ENCODE peak calls at places on chromosomes 5 and 9, in five cellular contexts. M, E, G, O and K are unnamed samples.

GRCh38 chr5:68965926-68966325 is 127.9 kb upstream of the SLC30A5 start:
- DNase-seq in E (no peak), O (no peak), M (no peak), G (no peak), K (no peak)

GRCh38 chr9:110990481-110990880 is 47.8 kb downstream of the LPAR1 start:
- DNase-seq in E (no peak), O (no peak), G (no peak), M (no peak), K (no peak)

GRCh38 chr5:169848271-169848670 is 132.0 kb downstream of the INSYN2B start:
- DNase-seq in M (no peak), E (no peak), O (no peak), G (no peak), K (no peak)

GRCh38 chr5:77316871-77317661 is 106.6 kb downstream of the PDE8B start:
- DNase-seq in E (no peak), O (no peak), G (no peak), M (no peak), K (no peak)

GRCh38 chr5:115661156-115661555 is 35.3 kb upstream of the TMED7 start:
- DNase-seq in G (no peak), O (no peak), E (no peak), M (no peak), K (no peak)

GRCh38 chr9:129107651-129108050 is 2.9 kb downstream of the CRAT start:
- DNase-seq in M (no peak), O (no peak), G (no peak), E (no peak), K (no peak)

GRCh38 chr5:6715271-6715670 is 2.0 kb downstream of the TENT4A start:
- DNase-seq in E (no peak), O (no peak), G (no peak), M (no peak), K (no peak)

GRCh38 chr5:13745508-13745907 is 199.0 kb downstream of the DNAH5 start:
- DNase-seq in M (no peak), E (peak; percentile 26), G (no peak), O (no peak), K (peak; percentile 15)

GRCh38 chr5:118326496-118327045 is 661.8 kb downstream of the DTWD2 start:
- DNase-seq in E (no peak), M (no peak), O (no peak), G (no peak), K (no peak)

GRCh38 chr5:137205237-137205636 is 293.9 kb downstream of the SPOCK1 start:
- DNase-seq in E (no peak), O (no peak), M (no peak), G (no peak), K (no peak)

GRCh38 chr9:132942541-132943182 is 1.8 kb downstream of the TSC1 start:
- DNase-seq in G (no peak), O (no peak), E (no peak), M (no peak), K (no peak)

GRCh38 chr9:109013678-109014145 is 413 bp upstream of the CTNNAL1 start:
- DNase-seq in E (no peak), G (no peak), O (no peak), M (no peak), K (no peak)

GRCh38 chr9:124394167-124394566 is 21.1 kb downstream of the PSMB7 start:
- DNase-seq in E (no peak), O (no peak), G (no peak), M (no peak), K (no peak)

GRCh38 chr5:144307726-144308125 is 137.1 kb downstream of the KCTD16 start:
- DNase-seq in O (no peak), E (no peak), G (no peak), M (no peak), K (no peak)

GRCh38 chr5:60497706-60498500 is 202.1 kb downstream of the DEPDC1B start:
- DNase-seq in E (no peak), M (no peak), O (no peak), G (no peak), K (no peak)

GRCh38 chr5:7629559-7629958 is 221.4 kb downstream of the CFAP90 start:
- DNase-seq in G (no peak), O (no peak), E (no peak), M (no peak), K (no peak)

GRCh38 chr5:68074048-68074632 is 141.4 kb upstream of the PIK3R1 start:
- DNase-seq in M (no peak), G (no peak), E (no peak), O (no peak), K (no peak)

GRCh38 chr5:40503438-40503837 is 176.3 kb upstream of the PTGER4 start:
- DNase-seq in G (no peak), M (no peak), E (no peak), O (no peak), K (no peak)

GRCh38 chr5:81650992-81651391 is 99.9 kb downstream of the SSBP2 start:
- DNase-seq in E (no peak), O (no peak), G (no peak), M (no peak), K (no peak)

GRCh38 chr9:135961811-135962695 is 880 bp upstream of the UBAC1 start:
- DNase-seq in G (peak; percentile 55), E (no peak), M (no peak), O (no peak), K (no peak)

GRCh38 chr5:2892601-2893000 is 141.1 kb upstream of the IRX2 start:
- DNase-seq in O (no peak), M (no peak), G (no peak), E (no peak), K (no peak)
- H3K9me3 ChIP-seq in O (no peaks in the 10 kb centered on the region), M (peaks cover 17% of the 10 kb centered on the region), G (no peaks in the 10 kb centered on the region), E (no peaks in the 10 kb centered on the region), K (no peaks in the 10 kb centered on the region)

DNA sequence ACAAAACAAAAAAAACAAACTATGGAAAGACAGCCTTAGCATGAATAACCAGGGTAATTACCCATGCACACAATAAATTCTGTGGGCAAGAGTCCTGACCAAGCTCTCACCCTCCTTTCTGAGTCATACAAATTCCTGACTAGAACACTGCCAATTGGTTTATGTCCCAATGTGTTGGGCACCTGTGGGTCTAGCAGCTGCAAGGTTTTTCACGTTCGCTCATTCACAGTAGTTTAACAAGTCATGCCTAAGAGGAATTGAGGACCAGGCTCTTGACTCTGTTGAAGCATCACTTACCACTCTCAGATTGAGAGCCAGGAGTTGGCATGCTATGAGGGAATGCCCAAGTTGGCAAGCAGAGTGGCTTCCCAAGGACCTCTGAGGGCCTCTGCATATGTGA is 205.5 kb upstream of the SLC24A2 start:
- DNase-seq in M (no peak), O (no peak), G (no peak), E (no peak), K (no peak)
- TF ChIP-seq REST in M (no peak), O (no peak), G (no peak), E (no peak), K (no peak)

GRCh38 chr9:115367321-115367720 is 249.4 kb upstream of the TNC start:
- DNase-seq in O (no peak), G (no peak), M (no peak), E (no peak), K (no peak)
- TF ChIP-seq CTCF in O (no peak), G (no peak), M (no peak), E (no peak), K (no peak)

GRCh38 chr9:11158676-11159075 is 545.9 kb upstream of the PTPRD start:
- DNase-seq in M (no peak), O (no peak), E (no peak), G (no peak), K (no peak)

GRCh38 chr9:11159318-11159862 is 546.6 kb upstream of the PTPRD start:
- DNase-seq in E (no peak), G (no peak), M (no peak), O (no peak), K (no peak)

GRCh38 chr9:11158063-11158462 is 545.3 kb upstream of the PTPRD start:
- DNase-seq in G (no peak), E (no peak), O (no peak), M (no peak), K (no peak)

DNA sequence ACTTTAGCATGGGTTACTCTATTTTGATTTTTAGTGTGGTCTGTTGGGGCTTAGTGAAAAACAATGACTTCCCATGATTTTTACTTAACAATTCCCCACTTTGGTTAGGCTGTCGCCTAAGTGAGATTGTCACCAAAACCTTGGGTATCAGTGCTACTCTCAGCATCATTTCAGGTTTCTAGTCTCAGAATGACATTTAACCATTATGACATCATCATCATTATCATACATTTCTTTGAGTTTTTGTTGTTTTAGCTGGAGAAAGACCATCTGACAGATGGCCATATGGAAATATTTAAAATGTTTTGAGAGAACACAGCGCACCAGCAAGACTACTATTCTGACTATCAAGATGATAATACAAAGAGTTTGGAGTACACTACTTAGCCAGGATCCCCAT is 551.0 kb upstream of the PTPRD start:
- DNase-seq in G (no peak), O (no peak), E (no peak), M (no peak), K (no peak)
- H3K9me3 ChIP-seq in G (no peaks in the 10 kb centered on the region), O (no peaks in the 10 kb centered on the region), E (no peaks in the 10 kb centered on the region), M (peaks cover 35% of the 10 kb centered on the region), K (no peaks in the 10 kb centered on the region)

DNA sequence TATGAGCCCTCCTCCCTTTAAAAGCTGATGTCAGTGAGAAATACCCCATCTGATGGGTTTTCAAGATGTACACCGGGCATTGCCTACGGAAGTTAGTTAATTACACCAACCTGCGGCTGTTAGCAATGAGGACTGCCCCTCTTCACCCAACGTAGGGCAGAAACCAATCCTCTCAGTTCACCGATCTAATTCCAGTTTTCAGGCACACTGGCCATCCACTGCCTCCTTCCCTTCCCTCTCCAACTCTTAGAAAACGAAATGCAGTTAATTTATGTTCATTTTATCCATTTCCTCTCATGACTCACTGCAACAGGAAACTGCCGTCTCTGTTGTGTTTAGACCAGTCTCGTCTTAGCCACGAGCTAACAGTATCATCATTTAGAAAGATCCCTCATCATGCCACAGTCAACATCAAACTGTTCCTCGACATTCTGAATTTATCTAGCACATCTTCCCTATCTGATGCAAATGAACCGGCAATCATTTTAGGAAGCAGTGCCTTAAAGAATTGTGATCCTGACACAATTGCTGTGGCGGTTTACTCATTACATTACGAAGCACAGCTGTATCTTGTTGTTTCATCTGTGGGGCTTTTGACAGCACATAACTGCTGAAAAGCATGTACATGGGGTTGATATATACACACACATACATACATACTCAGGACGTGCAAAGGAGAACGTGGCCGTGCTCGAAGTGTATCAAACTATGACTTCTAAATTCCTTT is 168.6 kb downstream of the EFNA5 start:
- DNase-seq in E (no peak), M (no peak), O (no peak), G (peak; percentile 39), K (no peak)
- TF ChIP-seq REST in E (no peak), M (no peak), O (no peak), G (no peak), K (no peak)

GRCh38 chr9:94918038-94918753 is 191.7 kb downstream of the AOPEP start:
- DNase-seq in O (peak; percentile 27), E (peak; percentile 69), G (no peak), M (no peak), K (no peak)
- TF ChIP-seq CTCF in O (peak; percentile 35), E (peak; percentile 8), G (no peak), M (no peak), K (no peak)

DNA sequence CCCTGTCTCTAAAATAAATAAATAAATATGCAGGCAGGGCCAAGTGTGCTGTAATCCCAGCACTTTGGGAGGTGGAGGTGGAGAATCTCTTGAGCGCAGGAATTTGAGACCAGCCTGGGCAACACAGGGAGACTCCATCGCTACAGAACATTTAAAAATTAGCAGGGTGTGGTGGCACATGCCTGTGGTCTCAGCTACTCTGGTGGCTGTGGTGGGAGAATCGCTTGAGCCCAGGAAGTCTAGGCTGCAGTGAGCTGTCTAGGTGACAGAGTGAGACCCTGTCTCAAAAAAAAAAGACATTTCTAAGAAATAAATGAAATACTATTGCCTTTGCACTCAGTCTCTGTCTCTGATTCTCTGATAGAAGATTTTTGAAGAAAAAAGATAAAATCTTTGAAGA is 1.2 kb upstream of the PCDHGA10 start:
- DNase-seq in M (no peak), E (no peak), O (no peak), G (no peak), K (no peak)
- H3K9me3 ChIP-seq in M (no peaks in the 10 kb centered on the region), E (peaks cover 36% of the 10 kb centered on the region), O (peaks cover 13% of the 10 kb centered on the region), G (no peaks in the 10 kb centered on the region), K (no peaks in the 10 kb centered on the region)